ENCODE peak calls at places on chromosomes 6 and 20, in five cellular contexts. G is CD4-positive, alpha-beta T cell; P is epithelial cell of prostate; I is T-helper 1 cell; M is Kasumi-1. Q is an unnamed sample.
A peak's percentile ranks its signal among the peaks of the same experiment; 100 is the strongest.

GRCh38 chr6:142896732-142897131 is 48.2 kb downstream of the HIVEP2 start:
- DNase-seq in G (no peak), M (no peak), I (no peak), P (no peak), Q (no peak)

GRCh38 chr6:16669227-16669626 is 92.0 kb downstream of the ATXN1 start:
- DNase-seq in I (peak; percentile 28), P (no peak), M (no peak), G (peak; percentile 45), Q (no peak)

GRCh38 chr20:57657537-57658446 is 37.6 kb upstream of the ZBP1 start:
- DNase-seq in I (peak; percentile 35), M (no peak), G (peak; percentile 52), P (peak; percentile 44), Q (no peak)

GRCh38 chr6:160462551-160463109 is 114.5 kb downstream of the SLC22A3 start:
- DNase-seq in I (peak; percentile 32), P (peak; percentile 26), M (peak; percentile 88), G (peak; percentile 27), Q (peak; percentile 93)

GRCh38 chr6:26175428-26176181 is 88.4 kb downstream of the HFE start:
- DNase-seq in P (no peak), M (peak; percentile 86), I (no peak), G (no peak), Q (peak; percentile 69)

GRCh38 chr6:11431455-11431937 is 106.1 kb upstream of the TMEM170B start:
- DNase-seq in I (no peak), M (no peak), G (no peak), P (no peak), Q (no peak)

GRCh38 chr6:88730602-88731001 is 232.8 kb downstream of the RNGTT start:
- DNase-seq in G (no peak), M (no peak), I (no peak), P (peak; percentile 40), Q (peak; percentile 66)

GRCh38 chr20:19254086-19254821 is 41.8 kb downstream of the SLC24A3 start:
- DNase-seq in P (no peak), M (no peak), I (no peak), G (no peak), Q (no peak)

GRCh38 chr6:133548409-133548808 is 307.3 kb downstream of the EYA4 start:
- DNase-seq in I (no peak), M (no peak), P (no peak), G (no peak), Q (no peak)

GRCh38 chr6:17091122-17091521 is 10.7 kb upstream of the STMND1 start:
- DNase-seq in M (no peak), P (no peak), I (no peak), G (no peak), Q (peak; percentile 9)